ENCODE peak calls at places on chromosomes 16 and 17, in nine cellular contexts. One of them, this sample, is unnamed.

GRCh38 chr17:30388321-30389179 is 9.8 kb downstream of the CPD start:
- DNase-seq in activated T-helper 1 cell treated with Interleukin-2 at 50 U/mL for 16 hours: no peak
- DNase-seq in aorta: no peak
- DNase-seq in kidney glomerular epithelial cell: no peak
- DNase-seq in ovary: no peak
- DNase-seq in skeletal muscle cell: no peak
- DNase-seq in AG10803: no peak
- DNase-seq in epithelial cell of prostate: no peak
- DNase-seq in right cardiac atrium: peak; percentile 49
- DNase-seq in this sample: no peak

GRCh38 chr16:19014456-19014855 is 30.7 kb downstream of the TMC7 start:
- DNase-seq in kidney glomerular epithelial cell: no peak
- DNase-seq in AG10803: peak; percentile 10
- DNase-seq in activated T-helper 1 cell treated with Interleukin-2 at 50 U/mL for 16 hours: no peak
- DNase-seq in ovary: no peak
- DNase-seq in skeletal muscle cell: no peak
- DNase-seq in aorta: no peak
- DNase-seq in right cardiac atrium: no peak
- DNase-seq in epithelial cell of prostate: no peak
- DNase-seq in this sample: peak; percentile 27

GRCh38 chr16:68636818-68637217 is 8.3 kb upstream of the CDH3 start:
- DNase-seq in kidney glomerular epithelial cell: peak; percentile 36
- DNase-seq in epithelial cell of prostate: peak; percentile 60
- DNase-seq in ovary: no peak
- DNase-seq in AG10803: no peak
- DNase-seq in aorta: no peak
- DNase-seq in activated T-helper 1 cell treated with Interleukin-2 at 50 U/mL for 16 hours: no peak
- DNase-seq in right cardiac atrium: no peak
- DNase-seq in skeletal muscle cell: no peak
- DNase-seq in this sample: no peak

GRCh38 chr17:74863420-74864296 is 4.0 kb upstream of the GRIN2C start:
- DNase-seq in aorta: no peak
- DNase-seq in ovary: peak; percentile 40
- DNase-seq in AG10803: no peak
- DNase-seq in kidney glomerular epithelial cell: no peak
- DNase-seq in skeletal muscle cell: no peak
- DNase-seq in right cardiac atrium: no peak
- DNase-seq in activated T-helper 1 cell treated with Interleukin-2 at 50 U/mL for 16 hours: no peak
- DNase-seq in epithelial cell of prostate: no peak
- DNase-seq in this sample: no peak

GRCh38 chr16:58628845-58629680 is 563 bp downstream of the CNOT1 start:
- DNase-seq in ovary: peak; percentile 62
- DNase-seq in epithelial cell of prostate: no peak
- DNase-seq in aorta: peak; percentile 80
- DNase-seq in skeletal muscle cell: no peak
- DNase-seq in AG10803: peak; percentile 6
- DNase-seq in kidney glomerular epithelial cell: peak; percentile 55
- DNase-seq in right cardiac atrium: peak; percentile 72
- DNase-seq in activated T-helper 1 cell treated with Interleukin-2 at 50 U/mL for 16 hours: peak; percentile 36
- DNase-seq in this sample: peak; percentile 20

GRCh38 chr17:42653179-42654124 is 5.6 kb upstream of the TUBG2 start:
- DNase-seq in kidney glomerular epithelial cell: no peak
- DNase-seq in aorta: peak; percentile 87
- DNase-seq in activated T-helper 1 cell treated with Interleukin-2 at 50 U/mL for 16 hours: no peak
- DNase-seq in right cardiac atrium: peak; percentile 91
- DNase-seq in AG10803: peak; percentile 82
- DNase-seq in epithelial cell of prostate: no peak
- DNase-seq in ovary: peak; percentile 83
- DNase-seq in skeletal muscle cell: no peak
- DNase-seq in this sample: no peak

GRCh38 chr17:77208856-77209255 is 68.1 kb downstream of the SEC14L1 start:
- DNase-seq in skeletal muscle cell: no peak
- DNase-seq in AG10803: no peak
- DNase-seq in right cardiac atrium: no peak
- DNase-seq in aorta: no peak
- DNase-seq in activated T-helper 1 cell treated with Interleukin-2 at 50 U/mL for 16 hours: no peak
- DNase-seq in ovary: no peak
- DNase-seq in epithelial cell of prostate: no peak
- DNase-seq in kidney glomerular epithelial cell: no peak
- DNase-seq in this sample: no peak

GRCh38 chr17:82647593-82648164 is 565 bp downstream of the WDR45B start:
- DNase-seq in AG10803: no peak
- DNase-seq in activated T-helper 1 cell treated with Interleukin-2 at 50 U/mL for 16 hours: peak; percentile 24
- DNase-seq in aorta: peak; percentile 86
- DNase-seq in skeletal muscle cell: no peak
- DNase-seq in ovary: peak; percentile 77
- DNase-seq in right cardiac atrium: peak; percentile 71
- DNase-seq in epithelial cell of prostate: no peak
- DNase-seq in kidney glomerular epithelial cell: peak; percentile 43
- DNase-seq in this sample: no peak

GRCh38 chr16:26644912-26645543 is 421.7 kb upstream of the C16orf82 start:
- DNase-seq in epithelial cell of prostate: no peak
- DNase-seq in activated T-helper 1 cell treated with Interleukin-2 at 50 U/mL for 16 hours: no peak
- DNase-seq in ovary: no peak
- DNase-seq in skeletal muscle cell: no peak
- DNase-seq in AG10803: no peak
- DNase-seq in kidney glomerular epithelial cell: no peak
- DNase-seq in right cardiac atrium: no peak
- DNase-seq in aorta: no peak
- DNase-seq in this sample: no peak

GRCh38 chr16:89406277-89406888 is 84.0 kb downstream of the ANKRD11 start:
- DNase-seq in aorta: peak; percentile 70
- DNase-seq in epithelial cell of prostate: no peak
- DNase-seq in right cardiac atrium: no peak
- DNase-seq in ovary: no peak
- DNase-seq in activated T-helper 1 cell treated with Interleukin-2 at 50 U/mL for 16 hours: no peak
- DNase-seq in skeletal muscle cell: no peak
- DNase-seq in kidney glomerular epithelial cell: no peak
- DNase-seq in AG10803: no peak
- DNase-seq in this sample: no peak

GRCh38 chr16:57003439-57004386 is 14.4 kb downstream of the NLRC5 start:
- DNase-seq in skeletal muscle cell: no peak
- DNase-seq in kidney glomerular epithelial cell: no peak
- DNase-seq in right cardiac atrium: no peak
- DNase-seq in AG10803: no peak
- DNase-seq in ovary: no peak
- DNase-seq in aorta: peak; percentile 72
- DNase-seq in activated T-helper 1 cell treated with Interleukin-2 at 50 U/mL for 16 hours: no peak
- DNase-seq in epithelial cell of prostate: no peak
- DNase-seq in this sample: no peak

GRCh38 chr16:85921026-85921425 is 22.1 kb downstream of the IRF8 start:
- DNase-seq in right cardiac atrium: no peak
- DNase-seq in skeletal muscle cell: no peak
- DNase-seq in aorta: peak; percentile 71
- DNase-seq in kidney glomerular epithelial cell: no peak
- DNase-seq in ovary: no peak
- DNase-seq in epithelial cell of prostate: no peak
- DNase-seq in AG10803: no peak
- DNase-seq in activated T-helper 1 cell treated with Interleukin-2 at 50 U/mL for 16 hours: no peak
- DNase-seq in this sample: no peak

GRCh38 chr17:37488607-37489196 is 989 bp upstream of the DUSP14 start:
- DNase-seq in skeletal muscle cell: peak; percentile 86
- DNase-seq in epithelial cell of prostate: peak; percentile 98
- DNase-seq in right cardiac atrium: peak; percentile 78
- DNase-seq in AG10803: peak; percentile 95
- DNase-seq in activated T-helper 1 cell treated with Interleukin-2 at 50 U/mL for 16 hours: peak; percentile 37
- DNase-seq in kidney glomerular epithelial cell: peak; percentile 91
- DNase-seq in aorta: peak; percentile 93
- DNase-seq in ovary: peak; percentile 78
- DNase-seq in this sample: peak; percentile 30

GRCh38 chr16:54281535-54282201 is 4.9 kb downstream of the IRX3 start:
- DNase-seq in skeletal muscle cell: no peak
- DNase-seq in epithelial cell of prostate: no peak
- DNase-seq in aorta: no peak
- DNase-seq in kidney glomerular epithelial cell: no peak
- DNase-seq in ovary: no peak
- DNase-seq in right cardiac atrium: peak; percentile 68
- DNase-seq in activated T-helper 1 cell treated with Interleukin-2 at 50 U/mL for 16 hours: no peak
- DNase-seq in AG10803: no peak
- DNase-seq in this sample: no peak

GRCh38 chr16:30698139-30698815 is 694 bp upstream of the SRCAP start:
- DNase-seq in epithelial cell of prostate: peak; percentile 54
- DNase-seq in right cardiac atrium: peak; percentile 99
- DNase-seq in ovary: peak; percentile 99
- DNase-seq in activated T-helper 1 cell treated with Interleukin-2 at 50 U/mL for 16 hours: peak; percentile 98
- DNase-seq in skeletal muscle cell: peak; percentile 67
- DNase-seq in aorta: peak; percentile 100
- DNase-seq in kidney glomerular epithelial cell: peak; percentile 77
- DNase-seq in AG10803: peak; percentile 96
- DNase-seq in this sample: peak; percentile 75

GRCh38 chr16:80994451-80994850 is 12.2 kb downstream of the CMC2 start:
- DNase-seq in right cardiac atrium: no peak
- DNase-seq in skeletal muscle cell: no peak
- DNase-seq in ovary: no peak
- DNase-seq in epithelial cell of prostate: no peak
- DNase-seq in activated T-helper 1 cell treated with Interleukin-2 at 50 U/mL for 16 hours: no peak
- DNase-seq in AG10803: no peak
- DNase-seq in kidney glomerular epithelial cell: peak; percentile 14
- DNase-seq in aorta: no peak
- DNase-seq in this sample: no peak

GRCh38 chr17:2695961-2696760 is 15.4 kb downstream of the CLUH start:
- DNase-seq in kidney glomerular epithelial cell: no peak
- DNase-seq in epithelial cell of prostate: no peak
- DNase-seq in activated T-helper 1 cell treated with Interleukin-2 at 50 U/mL for 16 hours: no peak
- DNase-seq in AG10803: no peak
- DNase-seq in skeletal muscle cell: no peak
- DNase-seq in ovary: peak; percentile 33
- DNase-seq in right cardiac atrium: no peak
- DNase-seq in aorta: peak; percentile 75
- DNase-seq in this sample: no peak

GRCh38 chr17:68957944-68958343 is 2.8 kb upstream of the ABCA8 start:
- DNase-seq in AG10803: no peak
- DNase-seq in aorta: no peak
- DNase-seq in activated T-helper 1 cell treated with Interleukin-2 at 50 U/mL for 16 hours: no peak
- DNase-seq in right cardiac atrium: no peak
- DNase-seq in skeletal muscle cell: no peak
- DNase-seq in epithelial cell of prostate: no peak
- DNase-seq in kidney glomerular epithelial cell: no peak
- DNase-seq in ovary: no peak
- DNase-seq in this sample: no peak

GRCh38 chr16:12575288-12575687 is 228.4 kb downstream of the CPPED1 start:
- DNase-seq in epithelial cell of prostate: no peak
- DNase-seq in right cardiac atrium: no peak
- DNase-seq in activated T-helper 1 cell treated with Interleukin-2 at 50 U/mL for 16 hours: no peak
- DNase-seq in AG10803: no peak
- DNase-seq in ovary: no peak
- DNase-seq in aorta: peak; percentile 12
- DNase-seq in skeletal muscle cell: no peak
- DNase-seq in kidney glomerular epithelial cell: no peak
- DNase-seq in this sample: no peak

GRCh38 chr16:72886366-72886974 is 161.5 kb downstream of the ZFHX3 start:
- DNase-seq in AG10803: no peak
- DNase-seq in skeletal muscle cell: no peak
- DNase-seq in right cardiac atrium: no peak
- DNase-seq in epithelial cell of prostate: no peak
- DNase-seq in ovary: no peak
- DNase-seq in aorta: no peak
- DNase-seq in kidney glomerular epithelial cell: no peak
- DNase-seq in activated T-helper 1 cell treated with Interleukin-2 at 50 U/mL for 16 hours: no peak
- DNase-seq in this sample: no peak